ENCODE peak calls at places on chromosomes 3 and 15, in five cellular contexts. W is uterus, G is psoas muscle, A is AG04449, V is right atrium auricular region. L is an unnamed sample.

GRCh38 chr3:65479967-65480366 is 558.8 kb downstream of the MAGI1 start:
- DNase-seq in W (no peak), A (no peak), V (no peak), G (no peak), L (no peak)

GRCh38 chr3:36688815-36689214 is 75.5 kb downstream of the DCLK3 start:
- DNase-seq in W (no peak), A (no peak), V (no peak), G (no peak), L (no peak)

GRCh38 chr15:64891546-64891945 is 20.2 kb upstream of the ANKDD1A start:
- DNase-seq in V (no peak), G (no peak), A (no peak), W (no peak), L (no peak)

GRCh38 chr3:4351164-4351855 is 48.1 kb downstream of the SETMAR start:
- DNase-seq in V (no peak), G (no peak), W (no peak), A (no peak), L (no peak)

GRCh38 chr15:36330598-36330997 is 248.8 kb upstream of the CDIN1 start:
- DNase-seq in A (no peak), W (no peak), V (no peak), G (no peak), L (no peak)

GRCh38 chr3:64900220-64900619 is 212.4 kb upstream of the ADAMTS9 start:
- DNase-seq in A (no peak), W (no peak), G (no peak), V (no peak), L (no peak)

GRCh38 chr3:82581350-82581749 is 819.9 kb upstream of the GBE1 start:
- DNase-seq in W (no peak), G (no peak), V (no peak), A (no peak), L (no peak)

GRCh38 chr3:128068156-128068620 is 16.0 kb downstream of the SEC61A1 start:
- DNase-seq in V (no peak), A (no peak), G (no peak), W (no peak), L (no peak)

GRCh38 chr3:62688050-62688449 is 187.2 kb downstream of the CADPS start:
- DNase-seq in V (no peak), W (no peak), G (no peak), A (no peak), L (no peak)

GRCh38 chr3:11306815-11307589 is 34.8 kb downstream of the ATG7 start:
- DNase-seq in V (no peak), A (no peak), G (no peak), W (no peak), L (no peak)

GRCh38 chr3:104909188-104909587 is 457.5 kb upstream of the ALCAM start:
- DNase-seq in A (peak), W (no peak), V (no peak), G (no peak), L (no peak)

GRCh38 chr3:104907507-104907906 is 459.2 kb upstream of the ALCAM start:
- DNase-seq in V (no peak), G (no peak), W (no peak), A (peak), L (no peak)

GRCh38 chr3:104911376-104911775 is 455.3 kb upstream of the ALCAM start:
- DNase-seq in A (no peak), W (no peak), G (no peak), V (no peak), L (no peak)

GRCh38 chr3:104909721-104910120 is 457.0 kb upstream of the ALCAM start:
- DNase-seq in G (no peak), W (no peak), A (no peak), V (no peak), L (no peak)

DNA sequence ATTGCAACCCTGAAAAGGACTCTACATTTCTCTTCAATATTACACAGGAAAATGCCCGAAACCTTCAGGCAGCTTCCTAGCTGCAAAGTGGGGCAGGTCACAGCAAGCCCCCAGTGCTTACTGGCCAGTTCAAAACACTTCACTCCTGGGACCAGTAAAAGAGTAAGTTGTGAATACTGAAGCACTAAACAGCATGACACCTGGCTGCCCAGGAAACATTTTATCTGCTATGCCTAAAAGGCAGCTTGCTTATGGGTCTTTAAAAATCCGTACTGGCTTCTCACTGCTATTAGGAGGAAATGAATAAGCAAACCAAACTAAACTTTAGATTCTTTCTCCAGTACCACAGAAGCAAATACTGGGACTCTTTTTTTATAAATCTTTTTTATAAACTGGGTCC is 457.9 kb upstream of the ALCAM start:
- DNase-seq in A (no peak), G (no peak), W (no peak), V (no peak), L (no peak)
- H3K4me3 ChIP-seq in A (no peak), G (no peak), W (no peak), V (no peak), L (no peak)

DNA sequence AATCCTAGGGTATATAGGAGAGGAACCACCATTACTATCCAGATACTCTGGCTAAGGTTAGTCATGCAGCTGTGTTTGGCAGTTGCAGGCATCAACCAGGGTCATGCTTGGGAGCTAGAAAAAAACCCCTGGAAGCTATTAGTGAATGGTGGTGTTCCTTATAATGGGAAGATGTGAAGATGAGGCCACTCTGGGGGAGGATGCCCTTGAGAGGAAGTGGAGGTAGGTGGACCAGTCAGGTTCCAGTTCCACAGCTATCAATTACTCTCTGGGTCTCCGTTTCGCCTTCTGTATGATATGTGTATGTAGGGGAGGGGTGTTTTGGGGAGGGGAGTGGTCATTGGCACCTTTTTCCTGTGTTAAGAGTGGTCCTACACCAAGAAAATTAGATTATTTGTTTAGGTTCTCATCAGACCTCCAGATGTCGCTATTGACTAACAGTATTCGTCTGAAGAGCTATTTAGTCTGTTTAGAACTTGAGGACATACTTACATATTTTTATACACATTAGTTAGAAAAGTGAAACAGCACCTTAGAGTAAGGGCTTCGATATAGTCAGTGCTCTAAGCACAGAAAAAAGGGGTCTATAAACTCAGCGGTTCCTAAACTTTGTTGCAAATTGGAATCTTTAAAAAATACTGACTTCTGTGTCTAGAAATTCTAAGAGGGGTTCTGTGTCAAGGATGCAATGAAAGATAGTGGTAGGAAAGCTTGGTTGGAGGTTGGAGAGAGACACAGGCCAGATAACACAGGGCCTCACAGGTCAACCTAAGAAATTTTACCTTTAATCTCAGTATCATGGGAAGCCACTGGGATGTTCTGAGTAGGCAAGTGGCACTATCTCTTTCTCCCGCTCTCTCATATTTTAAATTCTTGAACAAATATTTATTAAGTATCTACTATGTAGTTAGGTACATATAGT is 9.1 kb upstream of the HPS3 start:
- DNase-seq in A (no peak), V (no peak), G (no peak), W (no peak), L (no peak)
- TF ChIP-seq CTCF in A (peak), V (peak), G (peak), W (peak), L (peak)

DNA sequence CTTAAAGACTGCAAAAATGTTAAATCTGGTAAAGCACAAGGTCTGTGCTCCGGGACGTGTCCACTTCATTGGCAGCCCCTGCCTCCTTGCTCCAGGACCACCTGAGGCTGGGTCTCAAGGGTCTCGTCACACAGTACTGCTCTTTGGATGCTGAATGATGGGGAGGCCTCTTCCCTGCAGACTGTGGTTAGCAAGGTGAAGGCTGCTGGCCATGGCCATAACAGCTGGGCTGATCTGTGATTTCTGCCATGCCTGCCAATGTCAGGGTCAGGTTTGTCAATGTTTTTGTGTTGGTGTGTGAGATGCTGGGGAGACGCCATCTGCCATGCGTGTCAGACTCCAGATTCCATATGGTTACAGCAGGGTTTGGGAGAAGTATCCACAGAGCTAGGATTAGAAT is 300.4 kb downstream of the ADAMTS17 start:
- DNase-seq in W (no peak), G (no peak), A (no peak), V (no peak), L (no peak)
- H3K4me3 ChIP-seq in W (no peak), G (no peak), A (no peak), V (no peak), L (no peak)

GRCh38 chr3:140948460-140949249 is 7.0 kb downstream of the SLC25A36 start:
- DNase-seq in W (no peak), G (no peak), V (no peak), A (no peak), L (no peak)
- TF ChIP-seq CTCF in W (no peak), G (no peak), V (no peak), A (no peak), L (no peak)

GRCh38 chr3:39181408-39182335 is 10.7 kb downstream of the XIRP1 start:
- DNase-seq in V (no peak), W (no peak), A (no peak), G (no peak), L (no peak)

GRCh38 chr3:39177708-39178332 is 14.6 kb downstream of the XIRP1 start:
- DNase-seq in A (peak), W (peak), G (peak), V (peak), L (peak)

GRCh38 chr3:39180546-39181346 is 11.6 kb downstream of the XIRP1 start:
- DNase-seq in W (peak), A (no peak), G (peak), V (peak), L (peak)

GRCh38 chr3:39178553-39178952 is 13.8 kb downstream of the XIRP1 start:
- DNase-seq in A (no peak), G (no peak), V (no peak), W (no peak), L (no peak)

GRCh38 chr3:39180183-39180545 is 12.2 kb downstream of the XIRP1 start:
- DNase-seq in A (no peak), V (no peak), W (no peak), G (no peak), L (no peak)
- H3K4me3 ChIP-seq in A (peak), V (no peak), W (peak), G (peak), L (no peak)

DNA sequence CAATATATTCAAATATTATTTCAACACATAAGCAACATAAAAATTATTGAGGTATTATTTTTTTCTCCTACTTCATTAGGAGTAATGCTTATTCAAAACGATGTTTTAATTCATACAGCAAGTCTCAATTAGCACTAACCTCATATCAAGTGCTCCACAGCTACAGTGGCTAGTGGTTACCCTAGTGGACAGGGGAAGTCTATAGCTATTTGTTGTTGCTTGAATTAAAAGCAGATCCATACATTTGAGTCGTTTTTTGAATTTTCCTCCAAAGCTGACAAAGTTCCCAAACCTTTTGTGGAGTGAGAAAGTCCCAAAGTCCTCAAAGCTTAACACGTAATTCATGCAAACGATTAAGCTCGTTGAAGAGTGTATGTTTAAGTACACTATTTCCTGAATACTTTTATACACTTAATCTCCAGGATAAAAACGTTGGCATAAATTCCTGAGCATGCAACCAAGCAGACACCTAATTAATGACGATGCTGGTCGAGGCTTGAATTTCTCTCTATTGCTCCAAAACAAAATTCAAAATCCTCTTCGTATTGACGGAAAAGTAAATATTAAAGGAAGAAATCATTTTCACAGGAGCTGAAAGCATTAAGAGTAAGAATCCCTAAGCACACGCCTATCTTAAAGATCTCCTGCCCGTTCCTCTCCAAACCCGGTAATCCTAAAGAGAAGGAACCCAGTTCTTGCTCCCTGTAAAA is 984 bp downstream of the VPS13C start:
- DNase-seq in V (no peak), W (no peak), A (no peak), G (no peak), L (no peak)
- TF ChIP-seq CTCF in V (peak), W (no peak), A (no peak), G (no peak), L (no peak)